ENCODE peak calls at places on chromosomes 6 and 20, in seven cellular contexts. T, F, V, E, R, Z and K are unnamed samples.

GRCh38 chr20:8432435-8433148 is 300.5 kb downstream of the PLCB1 start:
- DNase-seq in V (no peak), E (peak; percentile 20), F (no peak), T (no peak), Z (no peak), R (no peak), K (no peak)

GRCh38 chr6:72955666-72956065 is 269.6 kb downstream of the KHDC1L start:
- DNase-seq in Z (peak; percentile 28), R (no peak), T (no peak), E (no peak), F (peak; percentile 18), V (no peak), K (peak; percentile 30)

GRCh38 chr20:19928379-19929360 is 88.5 kb upstream of the NAA20 start:
- DNase-seq in F (peak; percentile 6), Z (no peak), V (no peak), R (no peak), E (no peak), T (no peak), K (no peak)

GRCh38 chr6:137823826-137824501 is 43.1 kb upstream of the TNFAIP3 start:
- DNase-seq in Z (peak; percentile 75), T (peak; percentile 87), R (peak; percentile 76), F (peak; percentile 40), E (no peak), V (peak; percentile 68), K (no peak)

GRCh38 chr6:72524011-72524645 is 97.7 kb upstream of the KCNQ5 start:
- DNase-seq in V (no peak), E (no peak), Z (no peak), F (no peak), T (no peak), R (no peak), K (peak; percentile 5)

GRCh38 chr6:41704656-41705328 is 30.6 kb downstream of the TFEB start:
- DNase-seq in R (no peak), T (no peak), F (no peak), V (no peak), Z (no peak), E (no peak), K (no peak)

GRCh38 chr20:62114894-62115293 is 7.4 kb upstream of the LSM14B start:
- DNase-seq in R (no peak), E (no peak), V (no peak), F (no peak), T (no peak), Z (no peak), K (no peak)

GRCh38 chr20:24674921-24675605 is 205.6 kb downstream of the SYNDIG1 start:
- DNase-seq in E (no peak), V (no peak), T (no peak), R (no peak), F (no peak), Z (no peak), K (no peak)

GRCh38 chr6:132598473-132598872 is 8.9 kb upstream of the TAAR5 start:
- DNase-seq in Z (peak; percentile 38), F (no peak), R (no peak), E (no peak), T (no peak), V (no peak), K (peak; percentile 14)

GRCh38 chr6:31799781-31800180 is 4.2 kb upstream of the VARS1 start:
- DNase-seq in R (no peak), F (no peak), T (no peak), E (no peak), Z (no peak), V (no peak), K (no peak)

GRCh38 chr20:46694484-46694883 is 5.2 kb upstream of the TP53RK start:
- DNase-seq in V (no peak), F (no peak), E (peak; percentile 45), Z (peak; percentile 42), T (no peak), R (no peak), K (peak; percentile 54)

GRCh38 chr20:38645318-38645717 is 43.7 kb downstream of the ARHGAP40 start:
- DNase-seq in V (no peak), T (no peak), R (no peak), F (no peak), Z (no peak), E (no peak), K (no peak)

GRCh38 chr20:444117-444516 is 18.2 kb downstream of the TBC1D20 start:
- DNase-seq in E (no peak), T (no peak), R (no peak), Z (no peak), F (peak; percentile 46), V (no peak), K (peak; percentile 17)

GRCh38 chr6:93786474-93787330 is 367.3 kb upstream of the EPHA7 start:
- DNase-seq in Z (no peak), T (no peak), V (no peak), F (no peak), R (no peak), E (no peak), K (peak; percentile 94)

GRCh38 chr6:88983532-88983931 is 20.1 kb upstream of the RNGTT start:
- DNase-seq in R (peak; percentile 43), Z (peak; percentile 51), E (no peak), T (no peak), V (no peak), F (peak; percentile 29), K (peak; percentile 44)

GRCh38 chr6:21582651-21583050 is 10.9 kb upstream of the SOX4 start:
- DNase-seq in V (no peak), R (no peak), F (no peak), Z (peak; percentile 3), T (no peak), E (no peak), K (no peak)

GRCh38 chr6:108732101-108732870 is 115.9 kb upstream of the ARMC2 start:
- DNase-seq in R (no peak), V (no peak), F (peak; percentile 83), E (no peak), Z (peak; percentile 90), T (no peak), K (peak; percentile 62)

GRCh38 chr6:53161481-53162009 is 12.9 kb upstream of the GCM1 start:
- DNase-seq in F (no peak), V (no peak), R (no peak), Z (no peak), T (no peak), E (peak; percentile 27), K (no peak)

GRCh38 chr6:150897400-150897943 is 32.0 kb downstream of the MTHFD1L start:
- DNase-seq in T (no peak), R (no peak), Z (no peak), F (no peak), E (no peak), V (no peak), K (no peak)

GRCh38 chr20:7993238-7993637 is 26.3 kb downstream of the TMX4 start:
- DNase-seq in Z (no peak), R (no peak), F (no peak), V (no peak), E (no peak), T (no peak), K (no peak)

GRCh38 chr20:7029005-7029404 is 261.5 kb downstream of the BMP2 start:
- DNase-seq in R (no peak), V (no peak), T (no peak), F (no peak), Z (no peak), E (no peak), K (no peak)

GRCh38 chr6:89792881-89793280 is 26.7 kb downstream of the MDN1 start:
- DNase-seq in R (no peak), Z (peak; percentile 47), E (peak; percentile 46), V (no peak), T (no peak), F (peak; percentile 16), K (peak; percentile 50)

GRCh38 chr6:167778497-167779122 is 48.1 kb upstream of the AFDN start:
- DNase-seq in E (no peak), T (no peak), V (no peak), R (no peak), Z (no peak), F (no peak), K (no peak)

GRCh38 chr6:168948990-168949531 is 304.6 kb downstream of the THBS2 start:
- DNase-seq in F (no peak), Z (no peak), E (no peak), V (no peak), T (no peak), R (no peak), K (no peak)

GRCh38 chr6:70672549-70672948 is 4.9 kb downstream of the SMAP1 start:
- DNase-seq in R (no peak), Z (no peak), F (no peak), T (no peak), V (no peak), E (no peak), K (no peak)

GRCh38 chr6:42434237-42434636 is 17.5 kb downstream of the TRERF1 start:
- DNase-seq in E (no peak), V (no peak), F (no peak), Z (no peak), T (no peak), R (no peak), K (no peak)

GRCh38 chr6:115444079-115444478 is 616.6 kb downstream of the FRK start:
- DNase-seq in T (no peak), F (no peak), R (no peak), Z (no peak), V (no peak), E (no peak), K (no peak)

GRCh38 chr6:157486632-157487031 is 105.6 kb downstream of the ZDHHC14 start:
- DNase-seq in R (no peak), T (no peak), F (no peak), E (no peak), Z (no peak), V (no peak), K (no peak)